ENCODE peak calls at places on chromosomes 4 and X, in five cellular contexts. R, J, B, C and P are unnamed samples.

GRCh38 chrX:25897758-25898157 is 240.4 kb upstream of the MAGEB18 start:
- DNase-seq in R (no peak), J (no peak), B (no peak), C (no peak), P (no peak)

GRCh38 chr4:154658680-154659402 is 46.4 kb upstream of the FGG start:
- DNase-seq in R (no peak), J (no peak), B (no peak), C (no peak), P (no peak)

GRCh38 chr4:13522282-13523104 is 21.8 kb downstream of the NKX3-2 start:
- DNase-seq in R (no peak), J (no peak), B (no peak), C (no peak), P (no peak)

GRCh38 chr4:47686294-47686872 is 151.5 kb downstream of the CORIN start:
- DNase-seq in R (no peak), J (peak; percentile 48), B (peak; percentile 43), C (peak; percentile 57), P (peak; percentile 56)

GRCh38 chr4:142156246-142156645 is 519.9 kb downstream of the IL15 start:
- DNase-seq in R (no peak), J (no peak), B (no peak), C (no peak), P (no peak)

GRCh38 chr4:112510468-112511293 is 5.3 kb downstream of the NEUROG2 start:
- DNase-seq in R (no peak), J (no peak), B (no peak), C (no peak), P (no peak)

GRCh38 chr4:94957030-94957429 is 199.3 kb downstream of the BMPR1B start:
- DNase-seq in R (no peak), J (no peak), B (no peak), C (no peak), P (no peak)

GRCh38 chr4:159564615-159565014 is 461.7 kb downstream of the RAPGEF2 start:
- DNase-seq in R (no peak), J (no peak), B (no peak), C (peak; percentile 39), P (peak; percentile 74)

GRCh38 chr4:86035688-86036087 is 324.2 kb downstream of the MAPK10 start:
- DNase-seq in R (no peak), J (no peak), B (no peak), C (no peak), P (no peak)

GRCh38 chr4:12734586-12734985 is 749.6 kb downstream of the RAB28 start:
- DNase-seq in R (no peak), J (no peak), B (no peak), C (no peak), P (no peak)

GRCh38 chr4:73053974-73054480 is 15.5 kb downstream of the COX18 start:
- DNase-seq in R (no peak), J (no peak), B (no peak), C (no peak), P (no peak)

GRCh38 chr4:128528793-128529553 is 241.4 kb upstream of the PGRMC2 start:
- DNase-seq in R (no peak), J (no peak), B (peak; percentile 68), C (no peak), P (no peak)

GRCh38 chr4:119659576-119659975 is 31.0 kb upstream of the PDE5A start:
- DNase-seq in R (no peak), J (no peak), B (no peak), C (no peak), P (no peak)

GRCh38 chr4:110633358-110634319 is 10.8 kb upstream of the PITX2 start:
- DNase-seq in R (no peak), J (no peak), B (no peak), C (no peak), P (no peak)

GRCh38 chrX:122866527-122866926 is 317.6 kb upstream of the GRIA3 start:
- DNase-seq in R (no peak), J (no peak), B (no peak), C (no peak), P (no peak)

GRCh38 chr4:54400802-54401201 is 171.7 kb downstream of the PDGFRA start:
- DNase-seq in R (no peak), J (no peak), B (no peak), C (no peak), P (no peak)

GRCh38 chrX:1502241-1502640 is 34.7 kb downstream of the P2RY8 start:
- DNase-seq in R (no peak), J (no peak), B (no peak), C (peak; percentile 44), P (no peak)

GRCh38 chr4:158371158-158371557 is 150.5 kb upstream of the RXFP1 start:
- DNase-seq in R (no peak), J (no peak), B (no peak), C (no peak), P (no peak)

GRCh38 chr4:95371457-95372179 is 177.2 kb downstream of the UNC5C start:
- DNase-seq in R (no peak), J (no peak), B (no peak), C (no peak), P (no peak)

GRCh38 chrX:11533211-11533651 is 132.5 kb downstream of the ARHGAP6 start:
- DNase-seq in R (no peak), J (no peak), B (peak; percentile 65), C (no peak), P (peak; percentile 66)

GRCh38 chr4:175790067-175790466 is 22.0 kb downstream of the GPM6A start:
- DNase-seq in R (no peak), J (no peak), B (no peak), C (no peak), P (no peak)

GRCh38 chr4:175791221-175791620 is 20.8 kb downstream of the GPM6A start:
- DNase-seq in R (no peak), J (no peak), B (no peak), C (no peak), P (no peak)

GRCh38 chr4:175784986-175785525 is 27.0 kb downstream of the GPM6A start:
- DNase-seq in R (no peak), J (no peak), B (no peak), C (no peak), P (no peak)

GRCh38 chr4:175789632-175790031 is 22.4 kb downstream of the GPM6A start:
- DNase-seq in R (no peak), J (no peak), B (no peak), C (no peak), P (no peak)

GRCh38 chr4:175787948-175788347 is 24.1 kb downstream of the GPM6A start:
- DNase-seq in R (no peak), J (no peak), B (no peak), C (no peak), P (no peak)
- H3K27ac ChIP-seq in R (no peak overlapping the region), J (no peak overlapping the region), B (no peak overlapping the region), C (no peak overlapping the region), P (no peak overlapping the region)

GRCh38 chr4:2804449-2804972 is 11.6 kb downstream of the SH3BP2 start:
- DNase-seq in R (no peak), J (peak; percentile 39), B (no peak), C (no peak), P (no peak)

GRCh38 chr4:2804973-2805501 is 12.2 kb downstream of the SH3BP2 start:
- DNase-seq in R (no peak), J (peak; percentile 45), B (no peak), C (no peak), P (no peak)

GRCh38 chr4:2800691-2801596 is 8.1 kb downstream of the SH3BP2 start:
- DNase-seq in R (no peak), J (peak; percentile 90), B (no peak), C (peak; percentile 70), P (no peak)

GRCh38 chr4:2803624-2804448 is 11.0 kb downstream of the SH3BP2 start:
- DNase-seq in R (no peak), J (peak; percentile 81), B (peak; percentile 40), C (peak; percentile 67), P (peak; percentile 64)

DNA sequence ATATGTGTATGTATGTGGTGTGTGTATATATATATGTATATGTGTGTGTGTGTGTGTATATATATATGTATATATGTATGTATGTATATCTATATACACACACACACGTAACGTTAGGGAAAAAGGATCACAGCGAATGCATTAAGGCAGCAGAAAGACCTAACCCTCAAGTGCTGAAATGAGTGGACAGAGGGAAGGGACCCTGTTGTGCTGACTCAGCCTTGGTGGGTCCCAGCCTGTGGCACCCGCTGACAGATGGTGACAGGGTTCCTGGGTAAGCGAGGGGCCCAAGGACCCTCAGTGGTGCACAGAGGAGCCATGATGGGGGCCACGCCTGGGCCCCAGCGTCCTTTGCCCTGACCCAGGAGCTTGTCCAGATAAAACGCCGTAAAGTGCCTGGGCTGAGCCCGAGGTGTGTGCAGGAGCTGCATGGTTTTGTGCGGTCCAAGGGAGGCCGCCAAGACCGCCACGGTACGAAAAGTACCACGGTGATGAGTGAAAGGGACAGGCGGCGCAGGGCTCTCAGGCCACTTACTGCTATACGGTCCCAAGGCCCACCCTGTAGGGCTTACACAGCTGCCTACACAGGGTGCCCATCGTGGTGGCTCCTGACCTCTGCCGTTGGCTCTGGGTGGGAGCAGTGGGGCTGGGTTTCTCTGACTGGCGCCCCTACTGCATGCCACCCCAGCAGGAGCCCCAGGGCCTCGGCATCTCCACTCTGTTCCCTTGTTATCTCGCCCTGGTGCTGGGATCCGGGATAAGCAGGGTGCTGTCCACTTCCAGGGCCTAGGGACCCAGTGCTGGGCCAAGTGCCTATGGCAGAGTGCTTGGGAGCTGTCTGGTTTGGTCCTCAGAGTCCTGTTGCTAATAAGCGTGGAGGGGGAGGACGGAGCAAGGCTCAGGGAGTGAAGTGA is 10.0 kb downstream of the SH3BP2 start:
- DNase-seq in R (no peak), J (peak; percentile 41), B (no peak), C (peak; percentile 7), P (no peak)
- H3K4me1 ChIP-seq in R (peaks cover 98% of the 10 kb centered on the region), J (peaks cover 96% of the 10 kb centered on the region), B (peaks cover 31% of the 10 kb centered on the region), C (peaks cover 84% of the 10 kb centered on the region), P (peaks cover 32% of the 10 kb centered on the region)

GRCh38 chr4:170674176-170674575 is 584.4 kb upstream of the AADAT start:
- DNase-seq in R (no peak), J (no peak), B (no peak), C (no peak), P (no peak)

GRCh38 chr4:170672571-170672970 is 582.8 kb upstream of the AADAT start:
- DNase-seq in R (no peak), J (no peak), B (no peak), C (no peak), P (no peak)

GRCh38 chr4:170666909-170667308 is 577.2 kb upstream of the AADAT start:
- DNase-seq in R (no peak), J (no peak), B (no peak), C (no peak), P (no peak)

GRCh38 chr4:170667814-170668213 is 578.1 kb upstream of the AADAT start:
- DNase-seq in R (no peak), J (no peak), B (no peak), C (no peak), P (no peak)

GRCh38 chr4:170671171-170671570 is 581.4 kb upstream of the AADAT start:
- DNase-seq in R (no peak), J (no peak), B (no peak), C (no peak), P (no peak)
- H3K27ac ChIP-seq in R (no peak overlapping the region), J (no peak overlapping the region), B (no peak overlapping the region), C (no peak overlapping the region), P (no peak overlapping the region)

DNA sequence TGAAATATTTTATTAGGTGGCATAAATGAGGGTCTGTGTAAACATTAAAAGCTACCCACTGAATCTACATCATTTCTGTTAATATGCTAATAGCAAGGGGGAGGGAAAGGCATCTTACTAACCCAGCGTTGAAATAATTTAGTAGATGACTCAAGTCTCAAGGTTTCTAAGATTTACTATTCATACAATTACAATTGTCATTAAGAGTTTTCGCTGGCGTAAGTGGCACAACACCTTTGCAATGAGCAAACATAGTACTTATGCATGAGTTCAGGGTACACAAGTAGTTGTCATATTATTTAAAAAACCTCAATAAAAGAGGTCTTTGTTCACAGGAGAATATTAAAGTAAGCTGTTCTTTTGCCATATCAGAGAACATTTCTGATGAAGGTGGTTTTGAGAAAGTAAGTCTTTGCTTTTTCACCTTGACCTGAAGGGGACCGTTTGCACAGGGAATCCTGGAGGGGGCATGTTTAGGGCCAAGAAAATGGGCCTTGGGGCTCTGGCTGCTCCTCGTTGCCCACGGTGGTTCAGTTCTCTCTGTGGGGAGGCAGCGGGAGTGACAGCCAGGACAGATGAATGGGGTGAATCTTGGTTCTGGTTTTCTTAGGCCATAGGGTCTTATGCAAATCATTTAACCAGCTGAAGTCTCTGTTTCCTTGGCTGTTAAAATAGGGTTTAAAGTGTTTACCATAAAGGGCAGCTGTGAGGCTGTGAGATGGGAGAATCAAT is 4.4 kb upstream of the RHOH start:
- DNase-seq in R (no peak), J (no peak), B (no peak), C (peak; percentile 32), P (no peak)
- H3K4me1 ChIP-seq in R (no peaks in the 10 kb centered on the region), J (no peaks in the 10 kb centered on the region), B (no peaks in the 10 kb centered on the region), C (peaks cover 12% of the 10 kb centered on the region), P (peaks cover 2% of the 10 kb centered on the region)